ENCODE peak calls at places on chromosomes 3 and 15, in four cellular contexts. One of them, this sample, is unnamed.

GRCh38 chr3:62622553-62623174 is 249.3 kb upstream of the FEZF2 start:
- DNase-seq in H1: no peak
- DNase-seq in K562: peak
- DNase-seq in SK-N-SH: peak
- DNase-seq in this sample: peak

GRCh38 chr15:68275165-68275746 is 2.3 kb upstream of the FEM1B start:
- DNase-seq in H1: no peak
- DNase-seq in K562: no peak
- DNase-seq in SK-N-SH: no peak
- DNase-seq in this sample: peak

GRCh38 chr3:140163159-140163763 is 228.3 kb downstream of the CLSTN2 start:
- DNase-seq in H1: no peak
- DNase-seq in K562: no peak
- DNase-seq in SK-N-SH: no peak
- DNase-seq in this sample: no peak

GRCh38 chr3:12629560-12629959 is 34.4 kb downstream of the RAF1 start:
- DNase-seq in H1: no peak
- DNase-seq in K562: no peak
- DNase-seq in SK-N-SH: peak
- DNase-seq in this sample: no peak

GRCh38 chr3:145735631-145736030 is 425.4 kb downstream of the PLOD2 start:
- DNase-seq in H1: no peak
- DNase-seq in K562: no peak
- DNase-seq in SK-N-SH: no peak
- DNase-seq in this sample: no peak

GRCh38 chr3:189841474-189842205 is 210.5 kb downstream of the TP63 start:
- DNase-seq in H1: no peak
- DNase-seq in K562: no peak
- DNase-seq in SK-N-SH: no peak
- DNase-seq in this sample: no peak

GRCh38 chr15:100761253-100761935 is 118.2 kb upstream of the ALDH1A3 start:
- DNase-seq in H1: no peak
- DNase-seq in K562: no peak
- DNase-seq in SK-N-SH: no peak
- DNase-seq in this sample: no peak

GRCh38 chr3:39651993-39652739 is 157.2 kb upstream of the MYRIP start:
- DNase-seq in H1: no peak
- DNase-seq in K562: no peak
- DNase-seq in SK-N-SH: no peak
- DNase-seq in this sample: no peak

GRCh38 chr3:66475386-66476020 is 25.3 kb downstream of the LRIG1 start:
- DNase-seq in H1: no peak
- DNase-seq in K562: no peak
- DNase-seq in SK-N-SH: no peak
- DNase-seq in this sample: no peak

GRCh38 chr3:153338487-153338886 is 176.5 kb downstream of the RAP2B start:
- DNase-seq in H1: no peak
- DNase-seq in K562: no peak
- DNase-seq in SK-N-SH: no peak
- DNase-seq in this sample: no peak

GRCh38 chr3:48919215-48920138 is 835 bp downstream of the ARIH2 start:
- DNase-seq in H1: no peak
- DNase-seq in K562: no peak
- DNase-seq in SK-N-SH: peak
- DNase-seq in this sample: peak

GRCh38 chr15:87154771-87155170 is 1075.1 kb downstream of the AGBL1 start:
- DNase-seq in H1: no peak
- DNase-seq in K562: no peak
- DNase-seq in SK-N-SH: no peak
- DNase-seq in this sample: no peak

GRCh38 chr3:118089563-118089962 is 945.1 kb downstream of the IGSF11 start:
- DNase-seq in H1: no peak
- DNase-seq in K562: no peak
- DNase-seq in SK-N-SH: no peak
- DNase-seq in this sample: no peak
- TF ChIP-seq JUND in H1: no peak
- TF ChIP-seq JUND in K562: no peak
- TF ChIP-seq JUND in SK-N-SH: no peak
- TF ChIP-seq JUND in this sample: no peak

GRCh38 chr3:106331636-106332035 is 462.8 kb upstream of the CBLB start:
- DNase-seq in H1: no peak
- DNase-seq in K562: no peak
- DNase-seq in SK-N-SH: no peak
- DNase-seq in this sample: no peak

GRCh38 chr3:106332135-106332534 is 463.3 kb upstream of the CBLB start:
- DNase-seq in H1: no peak
- DNase-seq in K562: no peak
- DNase-seq in SK-N-SH: no peak
- DNase-seq in this sample: no peak

GRCh38 chr3:106332884-106333283 is 464.1 kb upstream of the CBLB start:
- DNase-seq in H1: no peak
- DNase-seq in K562: no peak
- DNase-seq in SK-N-SH: no peak
- DNase-seq in this sample: no peak

GRCh38 chr3:106336619-106337018 is 467.8 kb upstream of the CBLB start:
- DNase-seq in H1: no peak
- DNase-seq in K562: no peak
- DNase-seq in SK-N-SH: no peak
- DNase-seq in this sample: no peak

GRCh38 chr3:106333911-106334618 is 465.3 kb upstream of the CBLB start:
- DNase-seq in H1: no peak
- DNase-seq in K562: no peak
- DNase-seq in SK-N-SH: no peak
- DNase-seq in this sample: peak
- TF ChIP-seq JUND in H1: no peak
- TF ChIP-seq JUND in K562: no peak
- TF ChIP-seq JUND in SK-N-SH: peak
- TF ChIP-seq JUND in this sample: no peak

GRCh38 chr3:69842789-69843188 is 103.5 kb downstream of the MITF start:
- DNase-seq in H1: no peak
- DNase-seq in K562: no peak
- DNase-seq in SK-N-SH: no peak
- DNase-seq in this sample: no peak
- TF ChIP-seq JUND in H1: no peak
- TF ChIP-seq JUND in K562: no peak
- TF ChIP-seq JUND in SK-N-SH: no peak
- TF ChIP-seq JUND in this sample: no peak

GRCh38 chr15:51781506-51781905 is 30.1 kb downstream of the TMOD2 start:
- DNase-seq in H1: no peak
- DNase-seq in K562: no peak
- DNase-seq in SK-N-SH: no peak
- DNase-seq in this sample: no peak

GRCh38 chr15:51782357-51782896 is 31.0 kb downstream of the TMOD2 start:
- DNase-seq in H1: no peak
- DNase-seq in K562: peak
- DNase-seq in SK-N-SH: peak
- DNase-seq in this sample: peak

GRCh38 chr15:51776952-51777574 is 25.7 kb downstream of the TMOD2 start:
- DNase-seq in H1: peak
- DNase-seq in K562: peak
- DNase-seq in SK-N-SH: peak
- DNase-seq in this sample: peak

GRCh38 chr15:51783967-51784366 is 32.6 kb downstream of the TMOD2 start:
- DNase-seq in H1: no peak
- DNase-seq in K562: no peak
- DNase-seq in SK-N-SH: no peak
- DNase-seq in this sample: no peak

GRCh38 chr15:51780636-51781035 is 29.2 kb downstream of the TMOD2 start:
- DNase-seq in H1: no peak
- DNase-seq in K562: no peak
- DNase-seq in SK-N-SH: no peak
- DNase-seq in this sample: no peak
- TF ChIP-seq JUND in H1: no peak
- TF ChIP-seq JUND in K562: no peak
- TF ChIP-seq JUND in SK-N-SH: no peak
- TF ChIP-seq JUND in this sample: no peak

GRCh38 chr3:127722104-127722784 is 49.5 kb downstream of the ABTB1 start:
- DNase-seq in H1: no peak
- DNase-seq in K562: no peak
- DNase-seq in SK-N-SH: no peak
- DNase-seq in this sample: no peak
- TF ChIP-seq JUND in H1: no peak
- TF ChIP-seq JUND in K562: no peak
- TF ChIP-seq JUND in SK-N-SH: no peak
- TF ChIP-seq JUND in this sample: no peak

GRCh38 chr3:11137627-11137959 is 16.7 kb upstream of the HRH1 start:
- DNase-seq in H1: no peak
- DNase-seq in K562: no peak
- DNase-seq in SK-N-SH: no peak
- DNase-seq in this sample: no peak

GRCh38 chr3:11136116-11136515 is 18.2 kb upstream of the HRH1 start:
- DNase-seq in H1: no peak
- DNase-seq in K562: no peak
- DNase-seq in SK-N-SH: no peak
- DNase-seq in this sample: no peak

GRCh38 chr3:11138371-11138770 is 15.9 kb upstream of the HRH1 start:
- DNase-seq in H1: no peak
- DNase-seq in K562: no peak
- DNase-seq in SK-N-SH: no peak
- DNase-seq in this sample: no peak

GRCh38 chr3:11134794-11135193 is 19.5 kb upstream of the HRH1 start:
- DNase-seq in H1: no peak
- DNase-seq in K562: no peak
- DNase-seq in SK-N-SH: no peak
- DNase-seq in this sample: no peak

GRCh38 chr3:11136871-11137626 is 17.2 kb upstream of the HRH1 start:
- DNase-seq in H1: no peak
- DNase-seq in K562: peak
- DNase-seq in SK-N-SH: peak
- DNase-seq in this sample: no peak
- TF ChIP-seq JUND in H1: no peak
- TF ChIP-seq JUND in K562: no peak
- TF ChIP-seq JUND in SK-N-SH: peak
- TF ChIP-seq JUND in this sample: no peak

GRCh38 chr3:187743195-187744141 is 1.8 kb downstream of the BCL6 start:
- DNase-seq in H1: peak
- DNase-seq in K562: peak
- DNase-seq in SK-N-SH: no peak
- DNase-seq in this sample: no peak

GRCh38 chr3:187744169-187745151 is 808 bp downstream of the BCL6 start:
- DNase-seq in H1: no peak
- DNase-seq in K562: peak
- DNase-seq in SK-N-SH: peak
- DNase-seq in this sample: peak

GRCh38 chr3:187741403-187742350 is 3.6 kb downstream of the BCL6 start:
- DNase-seq in H1: peak
- DNase-seq in K562: peak
- DNase-seq in SK-N-SH: peak
- DNase-seq in this sample: peak

GRCh38 chr3:187740446-187741399 is 4.5 kb downstream of the BCL6 start:
- DNase-seq in H1: peak
- DNase-seq in K562: peak
- DNase-seq in SK-N-SH: peak
- DNase-seq in this sample: peak

GRCh38 chr3:187742351-187743171 is 2.7 kb downstream of the BCL6 start:
- DNase-seq in H1: no peak
- DNase-seq in K562: no peak
- DNase-seq in SK-N-SH: no peak
- DNase-seq in this sample: peak
- TF ChIP-seq JUND in H1: no peak
- TF ChIP-seq JUND in K562: no peak
- TF ChIP-seq JUND in SK-N-SH: no peak
- TF ChIP-seq JUND in this sample: no peak

GRCh38 chr3:10435850-10436249 is 69.5 kb downstream of the ATP2B2 start:
- DNase-seq in H1: no peak
- DNase-seq in K562: no peak
- DNase-seq in SK-N-SH: no peak
- DNase-seq in this sample: no peak
- TF ChIP-seq JUND in H1: no peak
- TF ChIP-seq JUND in K562: no peak
- TF ChIP-seq JUND in SK-N-SH: no peak
- TF ChIP-seq JUND in this sample: no peak